ENCODE peak calls at places on chromosomes 11 and 22, in six cellular contexts. F is astrocyte of the spinal cord, I is endothelial cell, Q is PC-3, T is HCT116, W is lung. N is an unnamed sample.

GRCh38 chr11:65482306-65482850 is 16.5 kb upstream of the MALAT1 start:
- DNase-seq in F (peak; percentile 34), W (no peak), T (no peak), Q (no peak), I (no peak), N (no peak)

GRCh38 chr11:70485326-70486025 is 87.1 kb downstream of the CTTN start:
- DNase-seq in T (no peak), F (no peak), Q (no peak), I (no peak), W (no peak), N (no peak)

GRCh38 chr22:46055851-46056168 is 78.8 kb upstream of the WNT7B start:
- DNase-seq in T (no peak), F (no peak), W (no peak), Q (no peak), I (no peak), N (no peak)

GRCh38 chr11:3107608-3108182 is 50.5 kb upstream of the CARS1 start:
- DNase-seq in Q (no peak), T (no peak), W (no peak), F (no peak), I (no peak), N (no peak)

GRCh38 chr22:27896251-27896650 is 22.8 kb downstream of the PITPNB start:
- DNase-seq in T (no peak), W (no peak), I (no peak), F (no peak), Q (no peak), N (no peak)

GRCh38 chr11:36289226-36289852 is at the start of gene COMMD9:
- DNase-seq in W (peak; percentile 97), T (peak; percentile 88), F (peak; percentile 93), I (peak; percentile 90), Q (peak; percentile 93), N (peak; percentile 82)

GRCh38 chr11:112165049-112165448 is 1.2 kb upstream of the IL18 start:
- DNase-seq in T (no peak), F (no peak), I (no peak), Q (no peak), W (no peak), N (no peak)

GRCh38 chr11:64021742-64022067 is 14.0 kb upstream of the FLRT1 start:
- DNase-seq in Q (no peak), W (no peak), T (no peak), F (no peak), I (no peak), N (no peak)

GRCh38 chr11:59584294-59584693 is 31.3 kb downstream of the OSBP start:
- DNase-seq in F (no peak), W (no peak), Q (no peak), T (no peak), I (no peak), N (no peak)

GRCh38 chr11:70397336-70397982 is 870 bp upstream of the CTTN start:
- DNase-seq in F (no peak), Q (no peak), W (no peak), T (peak; percentile 13), I (peak; percentile 39), N (peak; percentile 2)

GRCh38 chr11:93626038-93626437 is 35.4 kb upstream of the CEP295 start:
- DNase-seq in W (no peak), F (no peak), T (no peak), I (no peak), Q (no peak), N (no peak)

GRCh38 chr11:93623938-93624337 is 37.5 kb upstream of the CEP295 start:
- DNase-seq in I (no peak), F (no peak), T (no peak), Q (no peak), W (no peak), N (no peak)

GRCh38 chr11:93623179-93623578 is 38.3 kb upstream of the CEP295 start:
- DNase-seq in Q (no peak), W (no peak), T (no peak), I (peak; percentile 22), F (no peak), N (no peak)

GRCh38 chr11:93622043-93622442 is 39.4 kb upstream of the CEP295 start:
- DNase-seq in F (no peak), W (no peak), I (no peak), Q (peak; percentile 43), T (no peak), N (no peak)
- TF ChIP-seq CTCF in F (no peak), W (no peak), I (no peak), Q (peak; percentile 55), T (peak; percentile 12), N (no peak)

GRCh38 chr11:102518296-102519094 is 12.1 kb downstream of the MMP7 start:
- DNase-seq in Q (peak; percentile 29), T (no peak), W (no peak), F (no peak), I (no peak), N (peak; percentile 31)
- TF ChIP-seq CTCF in Q (peak; percentile 62), T (peak; percentile 50), W (no peak), F (peak; percentile 1), I (no peak), N (no peak)

GRCh38 chr22:20128902-20129746 is 2.5 kb upstream of the ZDHHC8 start:
- DNase-seq in W (no peak), T (no peak), I (peak; percentile 38), Q (peak; percentile 46), F (no peak), N (no peak)
- TF ChIP-seq CTCF in W (peak; percentile 2), T (peak; percentile 67), I (no peak), Q (peak; percentile 55), F (peak; percentile 44), N (no peak)

GRCh38 chr11:67665537-67666302 is 8.7 kb downstream of the ALDH3B2 start:
- DNase-seq in T (no peak), I (no peak), F (no peak), Q (peak; percentile 72), W (peak; percentile 48), N (no peak)
- TF ChIP-seq CTCF in T (peak; percentile 35), I (no peak), F (no peak), Q (peak; percentile 76), W (peak; percentile 3), N (no peak)

DNA sequence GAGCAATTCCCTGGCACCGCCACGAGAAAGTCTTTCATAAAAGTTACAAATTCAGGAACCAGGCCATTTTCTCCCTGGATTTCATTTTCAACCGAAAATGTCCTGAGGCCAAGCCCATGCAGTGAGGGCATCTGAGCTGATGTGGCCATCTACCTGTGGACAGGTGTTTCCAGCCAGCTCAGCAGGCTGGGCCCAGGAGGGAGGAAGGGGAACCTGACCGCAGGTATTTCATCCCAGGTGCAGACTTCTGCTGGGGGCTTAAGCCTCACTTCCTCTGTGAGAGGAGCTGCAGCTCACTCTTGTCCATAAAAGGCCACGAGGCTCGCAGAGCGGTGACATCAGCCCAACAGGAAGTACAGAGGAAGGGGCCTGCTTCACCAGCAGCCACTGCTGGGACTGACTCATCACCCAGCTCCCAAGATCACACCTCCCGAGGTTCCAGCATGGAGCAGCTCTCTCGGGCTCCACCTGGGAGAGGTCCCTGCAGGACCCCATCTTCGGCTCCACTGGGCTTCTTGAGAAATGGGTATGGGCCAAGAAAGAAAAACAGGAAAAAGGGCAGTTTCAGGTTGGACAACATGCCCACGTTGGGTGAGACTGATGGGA is 56.4 kb downstream of the MYH9 start:
- DNase-seq in F (peak; percentile 96), W (peak; percentile 79), Q (peak; percentile 96), I (peak; percentile 52), T (peak; percentile 82), N (peak; percentile 77)
- TF ChIP-seq CTCF in F (no peak), W (no peak), Q (no peak), I (no peak), T (no peak), N (no peak)

GRCh38 chr11:15075162-15075526 is 1.8 kb downstream of the CALCB start:
- DNase-seq in F (no peak), Q (no peak), I (no peak), T (no peak), W (no peak), N (no peak)
- TF ChIP-seq CTCF in F (no peak), Q (no peak), I (no peak), T (no peak), W (no peak), N (no peak)

GRCh38 chr22:37768273-37768672 is 39.5 kb upstream of the GCAT start:
- DNase-seq in F (no peak), T (no peak), Q (no peak), W (no peak), I (no peak), N (no peak)
- TF ChIP-seq CTCF in F (peak; percentile 34), T (peak; percentile 60), Q (peak; percentile 47), W (no peak), I (peak; percentile 57), N (peak; percentile 41)

N was measured in astrocyte of the cerebellum.